ENCODE peak calls at places on chromosomes 2 and 18, in seven cellular contexts. Q is DND-41, G is IMR-90, B is H9, R is endothelial cell of umbilical vein, P is PC-3, N is fibroblast of lung. J is an unnamed sample.

GRCh38 chr2:134360750-134361487 is 107.0 kb downstream of the MGAT5 start:
- DNase-seq in Q (no peak), G (no peak), B (no peak), R (no peak), P (no peak), N (peak; percentile 25), J (no peak)

GRCh38 chr2:188326669-188327301 is 35.1 kb downstream of the GULP1 start:
- DNase-seq in Q (no peak), G (peak; percentile 70), B (no peak), R (no peak), P (no peak), N (peak; percentile 89), J (no peak)

GRCh38 chr18:57898506-57899124 is 95.5 kb upstream of the ATP8B1 start:
- DNase-seq in Q (no peak), G (peak; percentile 94), B (no peak), R (no peak), P (peak; percentile 33), N (peak; percentile 95), J (peak; percentile 85)

GRCh38 chr2:209872675-209873074 is 101.0 kb downstream of the UNC80 start:
- DNase-seq in Q (no peak), G (no peak), B (peak; percentile 83), R (no peak), P (peak; percentile 4), N (peak; percentile 33), J (peak; percentile 8)

GRCh38 chr2:190180313-190181065 is 118.0 kb upstream of the MSTN start:
- DNase-seq in Q (no peak), G (no peak), B (peak; percentile 89), R (peak; percentile 49), P (no peak), N (peak; percentile 10), J (peak; percentile 89)

GRCh38 chr2:217092710-217093379 is 233.0 kb upstream of the TNP1 start:
- DNase-seq in Q (no peak), G (no peak), B (no peak), R (peak; percentile 41), P (no peak), N (no peak), J (no peak)

GRCh38 chr18:63451774-63452173 is 25.0 kb upstream of the SERPINB5 start:
- DNase-seq in Q (no peak), G (no peak), B (no peak), R (peak; percentile 19), P (peak; percentile 78), N (peak; percentile 29), J (no peak)

GRCh38 chr2:236608710-236609109 is 39.1 kb downstream of the ACKR3 start:
- DNase-seq in Q (no peak), G (no peak), B (no peak), R (no peak), P (no peak), N (no peak), J (no peak)

GRCh38 chr2:35454966-35455638 is 900.5 kb upstream of the CRIM1 start:
- DNase-seq in Q (no peak), G (no peak), B (peak; percentile 71), R (peak; percentile 7), P (peak; percentile 43), N (no peak), J (no peak)

GRCh38 chr18:77222464-77222863 is 27.2 kb upstream of the GALR1 start:
- DNase-seq in Q (no peak), G (no peak), B (no peak), R (no peak), P (no peak), N (no peak), J (no peak)

GRCh38 chr2:1876352-1876751 is 132.0 kb upstream of the PXDN start:
- DNase-seq in Q (no peak), G (no peak), B (no peak), R (no peak), P (no peak), N (no peak), J (peak; percentile 64)

GRCh38 chr2:42102606-42103450 is 55.0 kb downstream of the PKDCC start:
- DNase-seq in Q (no peak), G (no peak), B (peak; percentile 98), R (no peak), P (no peak), N (no peak), J (peak; percentile 69)

GRCh38 chr2:23456881-23457760 is 72.1 kb downstream of the KLHL29 start:
- DNase-seq in Q (no peak), G (peak; percentile 85), B (no peak), R (no peak), P (peak; percentile 27), N (peak; percentile 35), J (no peak)

GRCh38 chr2:36734304-36734703 is 37.8 kb downstream of the VIT start:
- DNase-seq in Q (no peak), G (peak; percentile 11), B (no peak), R (no peak), P (no peak), N (peak; percentile 5), J (no peak)

GRCh38 chr2:64391459-64391858 is 62.5 kb upstream of the LGALSL start:
- DNase-seq in Q (no peak), G (no peak), B (no peak), R (no peak), P (no peak), N (no peak), J (no peak)

GRCh38 chr2:223613017-223613950 is 11.1 kb upstream of the SCG2 start:
- DNase-seq in Q (no peak), G (peak; percentile 99), B (peak; percentile 82), R (peak; percentile 94), P (peak; percentile 91), N (peak; percentile 99), J (peak; percentile 95)

GRCh38 chr2:199596549-199596948 is 138.8 kb upstream of the SATB2 start:
- DNase-seq in Q (peak; percentile 12), G (peak; percentile 2), B (no peak), R (no peak), P (peak; percentile 51), N (peak; percentile 35), J (no peak)

GRCh38 chr2:235765181-235765820 is 271.5 kb downstream of the AGAP1 start:
- DNase-seq in Q (no peak), G (peak; percentile 73), B (no peak), R (no peak), P (peak; percentile 42), N (peak; percentile 71), J (peak; percentile 92)

GRCh38 chr2:207149253-207150213 is 16.2 kb downstream of the KLF7 start:
- DNase-seq in Q (no peak), G (peak; percentile 50), B (no peak), R (peak; percentile 44), P (no peak), N (no peak), J (no peak)

GRCh38 chr2:207154556-207155179 is 11.1 kb downstream of the KLF7 start:
- DNase-seq in Q (no peak), G (no peak), B (no peak), R (no peak), P (no peak), N (no peak), J (no peak)

GRCh38 chr2:207153266-207153990 is 12.3 kb downstream of the KLF7 start:
- DNase-seq in Q (no peak), G (no peak), B (no peak), R (no peak), P (peak; percentile 55), N (no peak), J (no peak)

GRCh38 chr2:207148025-207148424 is 17.7 kb downstream of the KLF7 start:
- DNase-seq in Q (no peak), G (peak; percentile 63), B (no peak), R (peak; percentile 43), P (peak; percentile 54), N (peak; percentile 54), J (no peak)

DNA sequence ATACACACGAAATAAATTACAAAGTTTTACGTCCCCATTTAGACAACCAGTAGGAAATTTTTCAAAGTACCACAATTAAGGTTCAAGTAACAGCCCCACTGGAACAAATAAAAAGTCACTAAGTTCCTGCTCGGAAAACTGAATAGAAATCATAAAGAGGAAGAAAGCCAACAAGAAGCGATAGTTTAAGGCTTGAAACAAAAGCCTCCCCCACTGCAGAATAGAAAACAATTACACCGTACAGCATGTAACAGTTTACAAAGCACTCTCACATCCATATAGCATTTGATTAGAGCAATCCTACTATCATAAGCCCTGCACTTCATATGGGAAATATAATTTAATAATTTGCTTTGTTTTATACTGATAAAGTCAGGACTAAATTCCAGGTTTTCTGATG is 15.5 kb downstream of the KLF7 start:
- DNase-seq in Q (no peak), G (no peak), B (no peak), R (no peak), P (no peak), N (no peak), J (no peak)
- H3K27ac ChIP-seq in Q (no peak overlapping the region), G (no peak overlapping the region), B (no peak overlapping the region), R (no peak overlapping the region), P (no peak overlapping the region), N (no peak overlapping the region), J (no peak overlapping the region)

GRCh38 chr2:11387100-11387390 is 42.6 kb upstream of the ROCK2 start:
- DNase-seq in Q (no peak), G (no peak), B (no peak), R (no peak), P (peak; percentile 37), N (no peak), J (peak; percentile 68)
- TF ChIP-seq CTCF in Q (no peak), G (no peak), B (no peak), R (no peak), P (no peak), N (no peak), J (no peak)

DNA sequence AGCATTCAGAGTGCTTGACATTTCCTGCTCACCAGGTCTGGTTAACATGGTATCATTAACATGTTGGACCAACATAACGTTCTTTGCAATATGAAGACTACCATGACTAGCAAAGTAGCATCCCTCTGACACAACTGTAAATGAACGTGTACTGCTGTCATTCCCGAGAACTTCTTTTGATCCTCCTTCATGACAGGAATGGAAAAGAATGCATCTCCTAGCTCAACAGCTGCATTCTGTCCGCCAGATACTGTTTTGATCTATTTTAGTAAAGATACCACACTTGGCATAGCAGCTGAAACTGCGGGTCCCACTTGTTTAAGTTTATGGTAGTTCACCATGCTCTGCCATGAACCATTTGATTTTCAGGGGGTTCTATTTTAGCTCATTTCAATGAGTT is 144.2 kb upstream of the PARD3B start:
- DNase-seq in Q (no peak), G (peak; percentile 16), B (no peak), R (no peak), P (no peak), N (no peak), J (no peak)
- H2AFZ ChIP-seq in Q (no peak overlapping the region), G (peak overlapping the region; percentile 3), B (no peak overlapping the region), R (no peak overlapping the region), P (no peak overlapping the region), N (no peak overlapping the region), J (no peak overlapping the region)

DNA sequence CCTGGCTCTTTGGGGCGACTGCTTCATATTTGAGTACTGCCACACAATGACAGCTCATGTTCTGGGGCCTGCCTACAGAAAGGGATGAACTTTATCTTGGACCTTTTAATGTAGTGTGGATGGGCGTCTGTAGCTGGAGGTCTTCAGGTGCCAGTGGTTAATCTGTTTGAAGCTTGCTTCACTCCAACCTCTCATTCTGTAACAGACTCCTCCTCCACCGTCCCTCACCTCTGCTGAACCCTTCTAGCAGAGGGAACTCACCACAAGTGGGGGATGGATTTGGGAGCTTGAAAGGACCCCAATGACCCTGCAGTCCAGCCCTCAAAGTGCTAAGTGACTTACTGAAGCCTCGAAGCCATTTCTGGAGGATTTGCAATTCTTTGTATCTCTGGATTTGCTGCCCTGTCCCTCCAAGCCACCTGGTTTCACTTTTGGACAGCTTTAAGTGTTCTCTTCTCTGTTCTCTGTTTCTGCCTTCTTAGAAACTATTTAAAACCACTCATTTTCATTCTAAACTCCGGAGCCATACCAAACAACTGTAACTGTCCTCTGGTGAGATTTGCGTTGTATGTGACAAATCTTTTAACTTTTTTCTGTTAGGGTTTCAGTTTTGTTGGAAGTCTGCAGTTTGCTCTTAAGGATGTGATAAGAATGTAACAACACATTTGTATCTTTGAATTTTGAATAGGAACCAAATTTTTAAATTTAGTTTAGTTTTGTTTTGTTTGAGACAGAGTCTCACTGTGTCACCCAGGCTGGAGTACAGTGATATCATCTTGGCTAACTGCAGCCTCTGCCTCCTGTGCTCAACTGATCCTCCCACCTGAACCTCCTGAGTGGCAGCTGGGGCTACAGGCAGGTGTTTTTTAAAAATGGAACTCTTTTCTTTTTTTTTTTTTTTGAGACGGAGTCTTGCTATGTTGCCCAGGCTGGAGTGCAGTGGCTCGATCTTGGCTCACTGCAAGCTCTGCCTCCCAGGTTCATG is 37.0 kb upstream of the CASP8 start:
- DNase-seq in Q (no peak), G (no peak), B (no peak), R (no peak), P (no peak), N (no peak), J (no peak)
- H3K27ac ChIP-seq in Q (no peak overlapping the region), G (no peak overlapping the region), B (no peak overlapping the region), R (no peak overlapping the region), P (no peak overlapping the region), N (no peak overlapping the region), J (no peak overlapping the region)

J was measured in osteoblast.